ENCODE peak calls at places on chromosome 11, in five cellular contexts. T is epithelial cell of prostate, A is foreskin fibroblast, G is mesothelial cell of epicardium, Z is amniotic stem cell. X is an unnamed sample.

GRCh38 chr11:27886765-27887328 is 186.6 kb upstream of the BDNF start:
- DNase-seq in T (no peak), A (no peak), G (no peak), Z (no peak), X (no peak)

GRCh38 chr11:102453286-102453797 is 777 bp upstream of the TMEM123 start:
- DNase-seq in T (no peak), A (peak; percentile 63), G (peak; percentile 27), Z (no peak), X (peak; percentile 43)

GRCh38 chr11:35852056-35852455 is 91.8 kb upstream of the LDLRAD3 start:
- DNase-seq in T (no peak), A (no peak), G (no peak), Z (no peak), X (no peak)

GRCh38 chr11:2266586-2267305 is 3.6 kb downstream of the ASCL2 start:
- DNase-seq in T (no peak), A (no peak), G (no peak), Z (no peak), X (peak; percentile 47)

GRCh38 chr11:69654660-69655478 is 13.9 kb downstream of the CCND1 start:
- DNase-seq in T (no peak), A (peak; percentile 72), G (peak; percentile 12), Z (no peak), X (no peak)

GRCh38 chr11:68035266-68035876 is 3.5 kb upstream of the TCIRG1 start:
- DNase-seq in T (no peak), A (no peak), G (no peak), Z (no peak), X (no peak)

GRCh38 chr11:27532652-27533325 is 26.2 kb upstream of the LIN7C start:
- DNase-seq in T (no peak), A (peak; percentile 27), G (no peak), Z (no peak), X (no peak)

GRCh38 chr11:69400769-69401590 is 80.5 kb upstream of the LINC01488 start:
- DNase-seq in T (no peak), A (no peak), G (no peak), Z (no peak), X (no peak)

GRCh38 chr11:9823439-9823838 is 159.6 kb downstream of the SWAP70 start:
- DNase-seq in T (no peak), A (peak; percentile 30), G (no peak), Z (no peak), X (no peak)

GRCh38 chr11:103433976-103434375 is 324.8 kb downstream of the DYNC2H1 start:
- DNase-seq in T (no peak), A (no peak), G (no peak), Z (no peak), X (no peak)

GRCh38 chr11:119671561-119672015 is 57.4 kb downstream of the NECTIN1 start:
- DNase-seq in T (no peak), A (peak; percentile 76), G (no peak), Z (no peak), X (no peak)

GRCh38 chr11:75576445-75577049 is 14.5 kb downstream of the SERPINH1 start:
- DNase-seq in T (no peak), A (peak; percentile 74), G (no peak), Z (no peak), X (peak; percentile 70)

GRCh38 chr11:17413414-17414316 is 25.2 kb upstream of the KCNJ11 start:
- DNase-seq in T (no peak), A (no peak), G (no peak), Z (no peak), X (peak; percentile 56)

GRCh38 chr11:520428-521178 is 13.6 kb upstream of the RNH1 start:
- DNase-seq in T (no peak), A (no peak), G (no peak), Z (no peak), X (no peak)

GRCh38 chr11:74754507-74755255 is 6.0 kb downstream of the RNF169 start:
- DNase-seq in T (peak; percentile 75), A (peak; percentile 86), G (no peak), Z (peak; percentile 62), X (no peak)

GRCh38 chr11:63613517-63614135 is 607 bp downstream of the PLAAT3 start:
- DNase-seq in T (no peak), A (peak; percentile 32), G (no peak), Z (no peak), X (peak; percentile 63)

GRCh38 chr11:75570559-75571139 is 8.6 kb downstream of the SERPINH1 start:
- DNase-seq in T (no peak), A (no peak), G (no peak), Z (no peak), X (no peak)

GRCh38 chr11:92765965-92766371 is 203.5 kb upstream of the MTNR1B start:
- DNase-seq in T (no peak), A (no peak), G (no peak), Z (no peak), X (no peak)

X was measured in breast epithelium.